ENCODE peak calls at places on chromosomes 2 and 18, in six cellular contexts. One of them, this sample, is unnamed.

GRCh38 chr2:67394734-67395133 is 2.4 kb upstream of the ETAA1 start:
- DNase-seq in GF-D8: no peak
- DNase-seq in Caki2: peak
- DNase-seq in ureter: no peak
- DNase-seq in fibroblast of pulmonary artery: peak
- DNase-seq in NCI-H2107: no peak
- DNase-seq in this sample: no peak

GRCh38 chr2:181943411-181944124 is 42.1 kb upstream of the PPP1R1C start:
- DNase-seq in GF-D8: no peak
- DNase-seq in Caki2: no peak
- DNase-seq in ureter: no peak
- DNase-seq in fibroblast of pulmonary artery: no peak
- DNase-seq in NCI-H2107: no peak
- DNase-seq in this sample: no peak

GRCh38 chr2:27471961-27472360 is 17.6 kb downstream of the IFT172 start:
- DNase-seq in GF-D8: no peak
- DNase-seq in Caki2: no peak
- DNase-seq in ureter: no peak
- DNase-seq in fibroblast of pulmonary artery: no peak
- DNase-seq in NCI-H2107: no peak
- DNase-seq in this sample: no peak

GRCh38 chr18:23701017-23701416 is 11.8 kb downstream of the LAMA3 start:
- DNase-seq in GF-D8: no peak
- DNase-seq in Caki2: no peak
- DNase-seq in ureter: no peak
- DNase-seq in fibroblast of pulmonary artery: no peak
- DNase-seq in NCI-H2107: no peak
- DNase-seq in this sample: no peak

GRCh38 chr2:105739944-105740734 is 4.6 kb upstream of the NCK2 start:
- DNase-seq in GF-D8: no peak
- DNase-seq in Caki2: no peak
- DNase-seq in ureter: no peak
- DNase-seq in fibroblast of pulmonary artery: no peak
- DNase-seq in NCI-H2107: no peak
- DNase-seq in this sample: no peak

GRCh38 chr2:3024401-3024935 is 353.1 kb downstream of the EIPR1 start:
- DNase-seq in GF-D8: no peak
- DNase-seq in Caki2: no peak
- DNase-seq in ureter: no peak
- DNase-seq in fibroblast of pulmonary artery: no peak
- DNase-seq in NCI-H2107: no peak
- DNase-seq in this sample: no peak

GRCh38 chr18:50061876-50062517 is 132.9 kb downstream of the MYO5B start:
- DNase-seq in GF-D8: no peak
- DNase-seq in Caki2: no peak
- DNase-seq in ureter: no peak
- DNase-seq in fibroblast of pulmonary artery: peak
- DNase-seq in NCI-H2107: no peak
- DNase-seq in this sample: no peak

GRCh38 chr18:77133920-77134496 is 1.4 kb upstream of the MBP start:
- DNase-seq in GF-D8: peak
- DNase-seq in Caki2: no peak
- DNase-seq in ureter: no peak
- DNase-seq in fibroblast of pulmonary artery: no peak
- DNase-seq in NCI-H2107: no peak
- DNase-seq in this sample: no peak

GRCh38 chr2:219160186-219161017 is at the start of gene NHEJ1:
- DNase-seq in GF-D8: peak
- DNase-seq in Caki2: peak
- DNase-seq in ureter: peak
- DNase-seq in fibroblast of pulmonary artery: peak
- DNase-seq in NCI-H2107: peak
- DNase-seq in this sample: peak

GRCh38 chr2:171317492-171318125 is 116.2 kb downstream of the METTL8 start:
- DNase-seq in GF-D8: no peak
- DNase-seq in Caki2: no peak
- DNase-seq in ureter: no peak
- DNase-seq in fibroblast of pulmonary artery: no peak
- DNase-seq in NCI-H2107: no peak
- DNase-seq in this sample: no peak

GRCh38 chr2:25608718-25609117 is 64.7 kb downstream of the DTNB start:
- DNase-seq in GF-D8: no peak
- DNase-seq in Caki2: peak
- DNase-seq in ureter: no peak
- DNase-seq in fibroblast of pulmonary artery: no peak
- DNase-seq in NCI-H2107: no peak
- DNase-seq in this sample: no peak

GRCh38 chr2:187435756-187436155 is 12.3 kb downstream of the CALCRL start:
- DNase-seq in GF-D8: no peak
- DNase-seq in Caki2: no peak
- DNase-seq in ureter: no peak
- DNase-seq in fibroblast of pulmonary artery: peak
- DNase-seq in NCI-H2107: no peak
- DNase-seq in this sample: no peak

GRCh38 chr2:143965493-143966164 is 554.3 kb downstream of the ZEB2 start:
- DNase-seq in GF-D8: no peak
- DNase-seq in Caki2: no peak
- DNase-seq in ureter: no peak
- DNase-seq in fibroblast of pulmonary artery: no peak
- DNase-seq in NCI-H2107: no peak
- DNase-seq in this sample: no peak

This sample was measured in NCI-H1092.